ENCODE peak calls at places on chromosomes 16 and 17, in six cellular contexts. D is Peyer's patch, Z is AG04450, M is body of pancreas, N is gastrocnemius medialis, U is epithelial cell of proximal tubule. C is an unnamed sample.

GRCh38 chr17:81241648-81242420 is 2.7 kb downstream of the NDUFAF8 start:
- DNase-seq in D (peak; percentile 80), Z (no peak), M (peak; percentile 47), N (no peak), U (no peak), C (no peak)

GRCh38 chr16:57784334-57784733 is 18.0 kb downstream of the KIFC3 start:
- DNase-seq in D (no peak), Z (no peak), M (no peak), N (no peak), U (no peak), C (no peak)

GRCh38 chr16:12318661-12319463 is 342.3 kb downstream of the SNX29 start:
- DNase-seq in D (no peak), Z (no peak), M (no peak), N (no peak), U (peak; percentile 84), C (peak; percentile 81)

GRCh38 chr17:13569740-13570137 is 32.0 kb downstream of the HS3ST3A1 start:
- DNase-seq in D (no peak), Z (no peak), M (no peak), N (no peak), U (no peak), C (no peak)

GRCh38 chr16:85119333-85120005 is 7.2 kb upstream of the CIBAR2 start:
- DNase-seq in D (no peak), Z (no peak), M (no peak), N (no peak), U (no peak), C (no peak)

GRCh38 chr16:49271363-49271762 is 10.3 kb downstream of the CBLN1 start:
- DNase-seq in D (no peak), Z (no peak), M (no peak), N (no peak), U (no peak), C (no peak)

GRCh38 chr16:11498683-11499082 is 88.0 kb downstream of the LITAF start:
- DNase-seq in D (no peak), Z (no peak), M (peak; percentile 59), N (no peak), U (no peak), C (no peak)

GRCh38 chr17:42782402-42783061 is 2.1 kb downstream of the WNK4 start:
- DNase-seq in D (no peak), Z (no peak), M (no peak), N (no peak), U (no peak), C (no peak)

GRCh38 chr17:13909901-13910519 is 159.3 kb upstream of the COX10 start:
- DNase-seq in D (no peak), Z (no peak), M (no peak), N (no peak), U (no peak), C (no peak)

GRCh38 chr16:50696575-50697420 is 3.4 kb downstream of the NOD2 start:
- DNase-seq in D (peak; percentile 93), Z (no peak), M (peak; percentile 49), N (peak; percentile 55), U (no peak), C (no peak)

GRCh38 chr17:4800462-4801185 is 1.5 kb downstream of the C17orf114 start:
- DNase-seq in D (no peak), Z (no peak), M (no peak), N (no peak), U (no peak), C (no peak)

GRCh38 chr17:18028684-18029540 is 10.1 kb downstream of the ATPAF2 start:
- DNase-seq in D (peak; percentile 27), Z (no peak), M (no peak), N (no peak), U (no peak), C (no peak)

GRCh38 chr17:79797492-79798295 is 817 bp upstream of the CBX8 start:
- DNase-seq in D (no peak), Z (no peak), M (peak; percentile 46), N (no peak), U (no peak), C (no peak)

GRCh38 chr17:12122091-12122490 is 101.4 kb downstream of the MAP2K4 start:
- DNase-seq in D (no peak), Z (no peak), M (no peak), N (no peak), U (no peak), C (no peak)

GRCh38 chr17:48611213-48611612 is 396 bp upstream of the HOXB7 start:
- DNase-seq in D (no peak), Z (no peak), M (no peak), N (no peak), U (no peak), C (no peak)

GRCh38 chr17:4956493-4957061 is 5.7 kb downstream of the ENO3 start:
- DNase-seq in D (no peak), Z (no peak), M (peak; percentile 39), N (no peak), U (no peak), C (no peak)

GRCh38 chr16:28974007-28974436 is 556 bp upstream of the SPNS1 start:
- DNase-seq in D (peak; percentile 72), Z (peak; percentile 41), M (peak; percentile 43), N (no peak), U (peak; percentile 20), C (no peak)

GRCh38 chr17:81400939-81401726 is 5.9 kb downstream of the BAHCC1 start:
- DNase-seq in D (no peak), Z (no peak), M (no peak), N (no peak), U (no peak), C (no peak)

GRCh38 chr17:68450391-68450790 is 6.9 kb downstream of the WIPI1 start:
- DNase-seq in D (no peak), Z (no peak), M (no peak), N (no peak), U (no peak), C (no peak)

GRCh38 chr17:41264599-41264998 is 579 bp upstream of the KRTAP9-6 start:
- DNase-seq in D (no peak), Z (no peak), M (no peak), N (no peak), U (no peak), C (no peak)

GRCh38 chr17:57424777-57425188 is 168.5 kb downstream of the MSI2 start:
- DNase-seq in D (peak; percentile 79), Z (no peak), M (no peak), N (no peak), U (no peak), C (no peak)

GRCh38 chr16:89917773-89918452 is 749 bp upstream of the MC1R start:
- DNase-seq in D (peak; percentile 94), Z (no peak), M (peak; percentile 67), N (no peak), U (peak; percentile 23), C (peak; percentile 76)

GRCh38 chr16:66290431-66290830 is 76.1 kb upstream of the CDH5 start:
- DNase-seq in D (peak; percentile 19), Z (no peak), M (no peak), N (no peak), U (no peak), C (no peak)

GRCh38 chr17:83080641-83081560 is 1.5 kb downstream of the METRNL start:
- DNase-seq in D (peak; percentile 77), Z (no peak), M (peak; percentile 43), N (no peak), U (no peak), C (no peak)

GRCh38 chr17:18904482-18904881 is 46.6 kb downstream of the PRPSAP2 start:
- DNase-seq in D (no peak), Z (no peak), M (no peak), N (no peak), U (no peak), C (no peak)

GRCh38 chr16:19706846-19707245 is 11.2 kb downstream of the KNOP1 start:
- DNase-seq in D (no peak), Z (no peak), M (no peak), N (no peak), U (no peak), C (no peak)

GRCh38 chr17:7004398-7005253 is 7.8 kb upstream of the RNASEK start:
- DNase-seq in D (peak; percentile 56), Z (no peak), M (no peak), N (no peak), U (no peak), C (no peak)

GRCh38 chr16:62068747-62069146 is 32.5 kb upstream of the CDH8 start:
- DNase-seq in D (no peak), Z (no peak), M (no peak), N (no peak), U (no peak), C (no peak)
- TF ChIP-seq CTCF in D (no peak), Z (no peak), M (no peak), N (no peak), U (no peak), C (peak; percentile 30)

DNA sequence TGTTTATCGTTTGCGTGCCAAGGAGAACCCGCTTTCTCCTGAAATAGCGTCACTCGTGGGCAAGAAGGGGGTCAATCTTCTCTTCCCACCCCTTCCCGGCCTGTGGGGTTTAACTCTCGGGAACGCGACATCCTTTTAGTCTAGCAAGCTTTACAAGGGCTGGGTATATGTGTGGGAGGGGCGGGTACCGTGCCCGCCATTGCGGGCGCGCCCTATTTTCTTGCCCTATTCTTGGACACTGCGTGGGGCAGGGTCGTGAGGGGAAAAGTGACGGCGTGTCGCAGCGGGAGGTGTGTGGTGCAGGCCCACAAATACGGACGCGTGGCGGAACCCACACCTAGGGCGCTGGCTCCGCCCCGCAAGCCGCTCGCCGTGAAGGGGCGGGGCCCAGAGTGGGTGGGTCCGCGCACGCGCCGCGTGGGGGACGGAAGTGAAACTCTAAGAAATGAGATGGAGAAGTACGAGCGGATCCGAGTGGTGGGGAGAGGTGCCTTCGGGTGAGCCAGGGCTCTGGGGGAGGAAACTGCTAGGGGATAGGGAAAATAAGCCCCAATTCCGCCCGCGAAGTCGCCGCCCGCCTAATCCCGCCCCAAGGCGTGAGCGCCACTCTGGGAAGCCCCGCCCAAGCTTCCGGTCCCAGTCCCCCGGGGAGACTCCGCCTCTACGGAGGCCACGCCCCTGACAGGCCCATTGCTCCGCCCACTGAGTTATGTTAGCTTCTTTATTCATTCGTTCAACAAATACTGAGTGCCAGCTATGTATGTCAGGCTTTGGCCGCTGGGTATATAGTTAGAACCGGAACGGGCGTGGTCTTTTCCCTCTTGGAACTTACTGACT is at the start of gene NEK8:
- DNase-seq in D (peak; percentile 99), Z (peak; percentile 71), M (peak; percentile 97), N (peak; percentile 88), U (no peak), C (no peak)
- H3K4me3 ChIP-seq in D (peak within 1 kb of the TSS; percentile 74), Z (peak within 1 kb of the TSS; percentile 92), M (peak within 1 kb of the TSS; percentile 26), N (peak within 1 kb of the TSS; percentile 88), U (peak within 1 kb of the TSS; percentile 67), C (peak within 1 kb of the TSS; percentile 75)

DNA sequence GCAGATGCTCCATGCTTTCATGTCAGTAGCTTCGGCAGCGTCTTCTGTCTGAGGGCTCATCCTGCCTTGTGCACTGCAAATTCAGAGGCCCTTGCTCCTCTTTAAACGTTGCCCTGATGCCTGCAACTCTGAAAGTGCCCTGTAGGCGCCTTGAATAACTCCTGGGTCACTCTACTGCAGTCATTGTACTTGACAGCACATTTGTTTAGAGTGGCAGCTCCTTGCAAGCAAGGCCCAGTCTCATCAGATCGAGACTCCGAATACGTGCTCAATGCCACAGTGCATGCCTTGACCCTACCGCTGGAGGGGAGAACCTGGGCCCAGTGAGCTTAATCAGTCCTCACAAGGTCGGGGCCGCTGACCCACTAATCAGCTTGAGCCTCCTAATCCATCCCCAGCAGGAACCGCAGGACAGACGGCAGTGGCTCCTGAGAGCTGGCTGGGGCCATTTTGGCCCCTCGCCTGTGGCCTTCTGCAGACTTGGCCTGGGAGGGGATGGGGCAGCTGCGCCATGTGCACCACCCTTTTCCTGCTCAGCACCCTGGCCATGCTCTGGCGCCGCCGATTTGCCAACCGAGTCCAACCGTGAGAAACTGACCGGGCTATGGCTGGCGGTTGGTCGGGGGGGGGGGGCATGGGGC is at the start of gene PRCD:
- DNase-seq in D (no peak), Z (no peak), M (no peak), N (no peak), U (no peak), C (no peak)
- TF ChIP-seq CTCF in D (no peak), Z (no peak), M (no peak), N (no peak), U (no peak), C (no peak)

GRCh38 chr17:61157246-61157887 is 242.3 kb upstream of the TBX2 start:
- DNase-seq in D (no peak), Z (no peak), M (no peak), N (no peak), U (no peak), C (no peak)
- H3K4me3 ChIP-seq in D (peak overlapping the region; percentile 11), Z (peak overlapping the region; percentile 30), M (no peak overlapping the region), N (peak overlapping the region; percentile 24), U (peak overlapping the region; percentile 20), C (no peak overlapping the region)

C was measured in kidney epithelial cell.